ENCODE peak calls at places on chromosomes 2 and 18, in eight cellular contexts. One of them, this sample, is unnamed.

GRCh38 chr18:21117385-21118135 is 5.9 kb upstream of the ROCK1 start:
- DNase-seq in kidney: no peak
- DNase-seq in AG04450: peak; percentile 70
- DNase-seq in heart right ventricle: no peak
- DNase-seq in transverse colon: no peak
- DNase-seq in left ventricle myocardium inferior: no peak
- DNase-seq in uterus: peak; percentile 44
- DNase-seq in endothelial cell: no peak
- DNase-seq in this sample: no peak

GRCh38 chr2:211534655-211535054 is 978.3 kb downstream of the CPS1 start:
- DNase-seq in heart right ventricle: no peak
- DNase-seq in AG04450: no peak
- DNase-seq in kidney: no peak
- DNase-seq in left ventricle myocardium inferior: peak; percentile 21
- DNase-seq in endothelial cell: no peak
- DNase-seq in transverse colon: no peak
- DNase-seq in uterus: no peak
- DNase-seq in this sample: no peak

GRCh38 chr18:27400001-27400400 is 214.9 kb upstream of the CHST9 start:
- DNase-seq in uterus: no peak
- DNase-seq in heart right ventricle: no peak
- DNase-seq in left ventricle myocardium inferior: no peak
- DNase-seq in endothelial cell: peak; percentile 29
- DNase-seq in transverse colon: no peak
- DNase-seq in AG04450: no peak
- DNase-seq in kidney: peak; percentile 56
- DNase-seq in this sample: no peak

GRCh38 chr2:100882645-100883613 is 63.0 kb downstream of the NPAS2 start:
- DNase-seq in transverse colon: peak; percentile 46
- DNase-seq in AG04450: no peak
- DNase-seq in endothelial cell: no peak
- DNase-seq in left ventricle myocardium inferior: no peak
- DNase-seq in heart right ventricle: no peak
- DNase-seq in uterus: no peak
- DNase-seq in kidney: no peak
- DNase-seq in this sample: no peak

GRCh38 chr2:72538486-72538885 is 287.3 kb downstream of the EXOC6B start:
- DNase-seq in uterus: no peak
- DNase-seq in transverse colon: no peak
- DNase-seq in endothelial cell: no peak
- DNase-seq in left ventricle myocardium inferior: no peak
- DNase-seq in heart right ventricle: no peak
- DNase-seq in AG04450: no peak
- DNase-seq in kidney: no peak
- DNase-seq in this sample: no peak

GRCh38 chr2:102736174-102736606 is 25.6 kb upstream of the TMEM182 start:
- DNase-seq in uterus: no peak
- DNase-seq in left ventricle myocardium inferior: no peak
- DNase-seq in heart right ventricle: no peak
- DNase-seq in endothelial cell: peak; percentile 29
- DNase-seq in transverse colon: peak; percentile 58
- DNase-seq in AG04450: no peak
- DNase-seq in kidney: peak; percentile 69
- DNase-seq in this sample: no peak

GRCh38 chr2:9918275-9918674 is 33.2 kb upstream of the GRHL1 start:
- DNase-seq in transverse colon: no peak
- DNase-seq in kidney: no peak
- DNase-seq in endothelial cell: no peak
- DNase-seq in left ventricle myocardium inferior: no peak
- DNase-seq in AG04450: no peak
- DNase-seq in uterus: no peak
- DNase-seq in heart right ventricle: no peak
- DNase-seq in this sample: no peak

GRCh38 chr2:96324716-96325037 is 440 bp upstream of the ITPRIPL1 start:
- DNase-seq in kidney: no peak
- DNase-seq in endothelial cell: no peak
- DNase-seq in AG04450: no peak
- DNase-seq in uterus: no peak
- DNase-seq in heart right ventricle: no peak
- DNase-seq in transverse colon: no peak
- DNase-seq in left ventricle myocardium inferior: no peak
- DNase-seq in this sample: no peak

GRCh38 chr2:235001237-235002133 is 49.7 kb downstream of the SH3BP4 start:
- DNase-seq in heart right ventricle: no peak
- DNase-seq in uterus: peak; percentile 41
- DNase-seq in endothelial cell: no peak
- DNase-seq in left ventricle myocardium inferior: no peak
- DNase-seq in AG04450: no peak
- DNase-seq in kidney: peak; percentile 39
- DNase-seq in transverse colon: peak; percentile 52
- DNase-seq in this sample: no peak

GRCh38 chr2:85998071-85998991 is 107.4 kb downstream of the POLR1A start:
- DNase-seq in AG04450: peak; percentile 33
- DNase-seq in heart right ventricle: peak; percentile 43
- DNase-seq in left ventricle myocardium inferior: peak; percentile 45
- DNase-seq in uterus: peak; percentile 53
- DNase-seq in transverse colon: peak; percentile 24
- DNase-seq in kidney: peak; percentile 82
- DNase-seq in endothelial cell: no peak
- DNase-seq in this sample: peak; percentile 78

GRCh38 chr2:46841621-46842020 is 74.0 kb downstream of the MCFD2 start:
- DNase-seq in kidney: peak; percentile 18
- DNase-seq in uterus: no peak
- DNase-seq in heart right ventricle: no peak
- DNase-seq in AG04450: no peak
- DNase-seq in endothelial cell: no peak
- DNase-seq in left ventricle myocardium inferior: no peak
- DNase-seq in transverse colon: peak; percentile 62
- DNase-seq in this sample: no peak

GRCh38 chr18:67281746-67282145 is 234.8 kb downstream of the DSEL start:
- DNase-seq in AG04450: no peak
- DNase-seq in endothelial cell: no peak
- DNase-seq in heart right ventricle: no peak
- DNase-seq in kidney: no peak
- DNase-seq in uterus: no peak
- DNase-seq in transverse colon: no peak
- DNase-seq in left ventricle myocardium inferior: no peak
- DNase-seq in this sample: no peak

GRCh38 chr2:232875256-232876070 is 5.4 kb downstream of the SNORC start:
- DNase-seq in uterus: no peak
- DNase-seq in transverse colon: peak; percentile 45
- DNase-seq in endothelial cell: peak; percentile 37
- DNase-seq in heart right ventricle: no peak
- DNase-seq in left ventricle myocardium inferior: no peak
- DNase-seq in AG04450: no peak
- DNase-seq in kidney: peak; percentile 71
- DNase-seq in this sample: no peak

GRCh38 chr2:2101924-2102323 is 229.2 kb downstream of the MYT1L start:
- DNase-seq in heart right ventricle: no peak
- DNase-seq in uterus: no peak
- DNase-seq in AG04450: no peak
- DNase-seq in left ventricle myocardium inferior: no peak
- DNase-seq in transverse colon: no peak
- DNase-seq in endothelial cell: no peak
- DNase-seq in kidney: no peak
- DNase-seq in this sample: no peak

GRCh38 chr2:144128104-144128746 is 391.7 kb downstream of the ZEB2 start:
- DNase-seq in AG04450: no peak
- DNase-seq in left ventricle myocardium inferior: no peak
- DNase-seq in heart right ventricle: no peak
- DNase-seq in kidney: no peak
- DNase-seq in uterus: no peak
- DNase-seq in endothelial cell: no peak
- DNase-seq in transverse colon: no peak
- DNase-seq in this sample: no peak

GRCh38 chr2:108412995-108413726 is 35.4 kb downstream of the SULT1C4 start:
- DNase-seq in uterus: no peak
- DNase-seq in kidney: no peak
- DNase-seq in endothelial cell: no peak
- DNase-seq in AG04450: peak; percentile 76
- DNase-seq in heart right ventricle: no peak
- DNase-seq in transverse colon: no peak
- DNase-seq in left ventricle myocardium inferior: no peak
- DNase-seq in this sample: no peak

GRCh38 chr2:168841445-168841844 is 39.0 kb downstream of the NOSTRIN start:
- DNase-seq in transverse colon: no peak
- DNase-seq in endothelial cell: no peak
- DNase-seq in left ventricle myocardium inferior: no peak
- DNase-seq in kidney: no peak
- DNase-seq in AG04450: no peak
- DNase-seq in uterus: no peak
- DNase-seq in heart right ventricle: no peak
- DNase-seq in this sample: no peak

GRCh38 chr2:32632089-32632488 is 4.2 kb downstream of the TTC27 start:
- DNase-seq in AG04450: no peak
- DNase-seq in uterus: no peak
- DNase-seq in left ventricle myocardium inferior: no peak
- DNase-seq in kidney: no peak
- DNase-seq in endothelial cell: no peak
- DNase-seq in transverse colon: no peak
- DNase-seq in heart right ventricle: no peak
- DNase-seq in this sample: no peak

GRCh38 chr2:205474746-205475145 is 207.6 kb upstream of the NRP2 start:
- DNase-seq in uterus: no peak
- DNase-seq in endothelial cell: no peak
- DNase-seq in AG04450: no peak
- DNase-seq in left ventricle myocardium inferior: no peak
- DNase-seq in kidney: no peak
- DNase-seq in heart right ventricle: no peak
- DNase-seq in transverse colon: no peak
- DNase-seq in this sample: no peak

GRCh38 chr2:24435391-24436316 is 55.4 kb upstream of the NCOA1 start:
- DNase-seq in transverse colon: peak; percentile 53
- DNase-seq in kidney: no peak
- DNase-seq in left ventricle myocardium inferior: peak; percentile 78
- DNase-seq in AG04450: no peak
- DNase-seq in uterus: peak; percentile 83
- DNase-seq in heart right ventricle: peak; percentile 48
- DNase-seq in endothelial cell: peak; percentile 35
- DNase-seq in this sample: peak; percentile 25

GRCh38 chr2:50509852-50510251 is 522.1 kb downstream of the NRXN1 start:
- DNase-seq in AG04450: no peak
- DNase-seq in uterus: no peak
- DNase-seq in heart right ventricle: no peak
- DNase-seq in kidney: no peak
- DNase-seq in transverse colon: no peak
- DNase-seq in endothelial cell: no peak
- DNase-seq in left ventricle myocardium inferior: no peak
- DNase-seq in this sample: no peak

GRCh38 chr2:50512397-50512796 is 519.5 kb downstream of the NRXN1 start:
- DNase-seq in heart right ventricle: no peak
- DNase-seq in AG04450: no peak
- DNase-seq in endothelial cell: no peak
- DNase-seq in transverse colon: no peak
- DNase-seq in uterus: no peak
- DNase-seq in kidney: no peak
- DNase-seq in left ventricle myocardium inferior: no peak
- DNase-seq in this sample: no peak

GRCh38 chr2:50514881-50515280 is 517.1 kb downstream of the NRXN1 start:
- DNase-seq in left ventricle myocardium inferior: no peak
- DNase-seq in uterus: no peak
- DNase-seq in AG04450: no peak
- DNase-seq in transverse colon: no peak
- DNase-seq in endothelial cell: no peak
- DNase-seq in kidney: no peak
- DNase-seq in heart right ventricle: no peak
- DNase-seq in this sample: no peak

GRCh38 chr2:50515638-50516037 is 516.3 kb downstream of the NRXN1 start:
- DNase-seq in transverse colon: no peak
- DNase-seq in heart right ventricle: no peak
- DNase-seq in AG04450: no peak
- DNase-seq in kidney: no peak
- DNase-seq in uterus: no peak
- DNase-seq in left ventricle myocardium inferior: no peak
- DNase-seq in endothelial cell: no peak
- DNase-seq in this sample: no peak

GRCh38 chr2:50513724-50514123 is 518.2 kb downstream of the NRXN1 start:
- DNase-seq in left ventricle myocardium inferior: no peak
- DNase-seq in endothelial cell: no peak
- DNase-seq in kidney: no peak
- DNase-seq in AG04450: no peak
- DNase-seq in uterus: no peak
- DNase-seq in heart right ventricle: no peak
- DNase-seq in transverse colon: no peak
- DNase-seq in this sample: no peak
- TF ChIP-seq CTCF in left ventricle myocardium inferior: no peak
- TF ChIP-seq CTCF in endothelial cell: peak; percentile 36
- TF ChIP-seq CTCF in kidney: no peak
- TF ChIP-seq CTCF in AG04450: peak; percentile 34
- TF ChIP-seq CTCF in uterus: no peak
- TF ChIP-seq CTCF in heart right ventricle: no peak
- TF ChIP-seq CTCF in transverse colon: no peak
- TF ChIP-seq CTCF in this sample: no peak

DNA sequence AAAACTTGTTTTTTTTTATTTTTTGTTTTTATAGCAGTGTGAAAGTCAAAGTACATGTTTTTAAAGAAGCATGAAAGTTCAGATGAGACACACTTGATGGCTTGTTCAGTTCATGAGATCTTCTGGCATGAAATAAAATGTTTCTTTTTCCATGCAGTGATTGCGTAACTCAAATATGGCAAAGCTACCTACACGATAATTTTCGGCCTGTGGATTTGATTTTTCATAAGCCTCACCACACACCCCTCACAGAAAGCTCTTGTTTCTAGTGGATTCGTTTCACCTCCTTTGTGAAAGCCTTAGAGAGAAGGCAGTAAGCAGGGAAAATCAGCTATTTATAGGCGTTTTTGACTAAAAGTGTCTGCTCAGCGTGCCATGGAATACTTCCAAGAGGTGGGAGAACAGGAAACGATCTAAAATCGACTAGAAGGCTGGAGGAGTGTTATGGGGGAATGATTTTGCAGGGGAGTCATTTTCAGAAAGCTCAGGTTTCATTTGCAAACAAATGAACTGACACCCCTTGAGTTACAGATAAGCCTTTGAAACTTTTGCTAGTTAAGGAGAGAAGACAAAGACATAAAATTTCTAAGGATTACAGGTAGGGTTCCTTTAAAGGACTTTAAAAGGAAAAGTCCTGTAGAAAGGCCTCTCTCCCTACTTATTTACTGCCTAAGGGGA is 417.9 kb downstream of the TGIF1 start:
- DNase-seq in AG04450: no peak
- DNase-seq in kidney: no peak
- DNase-seq in uterus: no peak
- DNase-seq in transverse colon: no peak
- DNase-seq in left ventricle myocardium inferior: no peak
- DNase-seq in heart right ventricle: no peak
- DNase-seq in endothelial cell: no peak
- DNase-seq in this sample: no peak
- TF ChIP-seq CTCF in AG04450: no peak
- TF ChIP-seq CTCF in kidney: no peak
- TF ChIP-seq CTCF in uterus: no peak
- TF ChIP-seq CTCF in transverse colon: no peak
- TF ChIP-seq CTCF in left ventricle myocardium inferior: no peak
- TF ChIP-seq CTCF in heart right ventricle: no peak
- TF ChIP-seq CTCF in endothelial cell: no peak
- TF ChIP-seq CTCF in this sample: no peak

GRCh38 chr2:65655000-65655399 is 222.6 kb upstream of the SPRED2 start:
- DNase-seq in endothelial cell: no peak
- DNase-seq in heart right ventricle: no peak
- DNase-seq in kidney: no peak
- DNase-seq in uterus: no peak
- DNase-seq in AG04450: no peak
- DNase-seq in transverse colon: no peak
- DNase-seq in left ventricle myocardium inferior: no peak
- DNase-seq in this sample: no peak
- TF ChIP-seq CTCF in endothelial cell: no peak
- TF ChIP-seq CTCF in heart right ventricle: no peak
- TF ChIP-seq CTCF in kidney: no peak
- TF ChIP-seq CTCF in uterus: no peak
- TF ChIP-seq CTCF in AG04450: no peak
- TF ChIP-seq CTCF in transverse colon: no peak
- TF ChIP-seq CTCF in left ventricle myocardium inferior: no peak
- TF ChIP-seq CTCF in this sample: no peak

GRCh38 chr2:208148803-208149202 is 2.8 kb upstream of the CRYGB start:
- DNase-seq in uterus: no peak
- DNase-seq in left ventricle myocardium inferior: no peak
- DNase-seq in kidney: no peak
- DNase-seq in transverse colon: no peak
- DNase-seq in AG04450: no peak
- DNase-seq in heart right ventricle: no peak
- DNase-seq in endothelial cell: no peak
- DNase-seq in this sample: no peak
- TF ChIP-seq CTCF in uterus: no peak
- TF ChIP-seq CTCF in left ventricle myocardium inferior: no peak
- TF ChIP-seq CTCF in kidney: no peak
- TF ChIP-seq CTCF in transverse colon: no peak
- TF ChIP-seq CTCF in AG04450: no peak
- TF ChIP-seq CTCF in heart right ventricle: no peak
- TF ChIP-seq CTCF in endothelial cell: peak; percentile 16
- TF ChIP-seq CTCF in this sample: no peak

This sample was measured in mesothelial cell of epicardium.